ENCODE peak calls at places on chromosome 5, in ten cellular contexts. One of them, this sample, is unnamed.

GRCh38 chr5:111364992-111365391 is 140.8 kb downstream of the CAMK4 start:
- DNase-seq in adrenal gland: no peak
- DNase-seq in sigmoid colon: no peak
- DNase-seq in HCT116: no peak
- DNase-seq in K562: no peak
- DNase-seq in heart left ventricle: no peak
- DNase-seq in prostate gland: no peak
- DNase-seq in transverse colon: no peak
- DNase-seq in uterus: no peak
- DNase-seq in spleen: no peak
- DNase-seq in this sample: no peak

GRCh38 chr5:108567429-108567828 is 180.3 kb upstream of the FER start:
- DNase-seq in transverse colon: no peak
- DNase-seq in HCT116: no peak
- DNase-seq in sigmoid colon: no peak
- DNase-seq in uterus: no peak
- DNase-seq in heart left ventricle: no peak
- DNase-seq in spleen: no peak
- DNase-seq in K562: no peak
- DNase-seq in adrenal gland: no peak
- DNase-seq in prostate gland: no peak
- DNase-seq in this sample: no peak

GRCh38 chr5:78968781-78969180 is 16.3 kb downstream of the ARSB start:
- DNase-seq in HCT116: no peak
- DNase-seq in spleen: no peak
- DNase-seq in adrenal gland: no peak
- DNase-seq in heart left ventricle: no peak
- DNase-seq in uterus: no peak
- DNase-seq in transverse colon: peak; percentile 48
- DNase-seq in prostate gland: no peak
- DNase-seq in K562: no peak
- DNase-seq in sigmoid colon: no peak
- DNase-seq in this sample: no peak

GRCh38 chr5:2995035-2995434 is 243.6 kb upstream of the IRX2 start:
- DNase-seq in uterus: no peak
- DNase-seq in sigmoid colon: no peak
- DNase-seq in K562: no peak
- DNase-seq in spleen: no peak
- DNase-seq in prostate gland: no peak
- DNase-seq in heart left ventricle: no peak
- DNase-seq in transverse colon: no peak
- DNase-seq in adrenal gland: no peak
- DNase-seq in HCT116: no peak
- DNase-seq in this sample: no peak

GRCh38 chr5:55037046-55037771 is 13.2 kb downstream of the GZMK start:
- DNase-seq in K562: no peak
- DNase-seq in prostate gland: no peak
- DNase-seq in adrenal gland: peak; percentile 1
- DNase-seq in transverse colon: peak; percentile 20
- DNase-seq in sigmoid colon: no peak
- DNase-seq in HCT116: peak; percentile 8
- DNase-seq in uterus: no peak
- DNase-seq in spleen: no peak
- DNase-seq in heart left ventricle: no peak
- DNase-seq in this sample: no peak

GRCh38 chr5:110768138-110768845 is 29.5 kb downstream of the SLC25A46 start:
- DNase-seq in prostate gland: no peak
- DNase-seq in uterus: no peak
- DNase-seq in sigmoid colon: no peak
- DNase-seq in transverse colon: no peak
- DNase-seq in K562: no peak
- DNase-seq in heart left ventricle: no peak
- DNase-seq in spleen: no peak
- DNase-seq in HCT116: no peak
- DNase-seq in adrenal gland: no peak
- DNase-seq in this sample: no peak

GRCh38 chr5:167755420-167755819 is 536.0 kb upstream of the WWC1 start:
- DNase-seq in sigmoid colon: no peak
- DNase-seq in HCT116: no peak
- DNase-seq in K562: no peak
- DNase-seq in prostate gland: no peak
- DNase-seq in heart left ventricle: no peak
- DNase-seq in uterus: no peak
- DNase-seq in adrenal gland: no peak
- DNase-seq in spleen: no peak
- DNase-seq in transverse colon: no peak
- DNase-seq in this sample: no peak

GRCh38 chr5:90803891-90804290 is 245.3 kb downstream of the ADGRV1 start:
- DNase-seq in heart left ventricle: no peak
- DNase-seq in adrenal gland: no peak
- DNase-seq in prostate gland: no peak
- DNase-seq in sigmoid colon: no peak
- DNase-seq in K562: no peak
- DNase-seq in spleen: no peak
- DNase-seq in HCT116: no peak
- DNase-seq in transverse colon: no peak
- DNase-seq in uterus: no peak
- DNase-seq in this sample: no peak

GRCh38 chr5:148626986-148627385 is 27.3 kb downstream of the HTR4 start:
- DNase-seq in prostate gland: no peak
- DNase-seq in adrenal gland: no peak
- DNase-seq in uterus: no peak
- DNase-seq in K562: no peak
- DNase-seq in HCT116: no peak
- DNase-seq in transverse colon: no peak
- DNase-seq in heart left ventricle: no peak
- DNase-seq in spleen: no peak
- DNase-seq in sigmoid colon: no peak
- DNase-seq in this sample: no peak

GRCh38 chr5:131261483-131261882 is 2.4 kb upstream of the CDC42SE2 start:
- DNase-seq in sigmoid colon: no peak
- DNase-seq in K562: no peak
- DNase-seq in HCT116: no peak
- DNase-seq in adrenal gland: no peak
- DNase-seq in prostate gland: no peak
- DNase-seq in heart left ventricle: no peak
- DNase-seq in transverse colon: no peak
- DNase-seq in spleen: no peak
- DNase-seq in uterus: no peak
- DNase-seq in this sample: no peak

GRCh38 chr5:64790210-64790609 is 21.5 kb downstream of the CWC27 start:
- DNase-seq in uterus: no peak
- DNase-seq in HCT116: no peak
- DNase-seq in heart left ventricle: no peak
- DNase-seq in transverse colon: no peak
- DNase-seq in spleen: no peak
- DNase-seq in adrenal gland: no peak
- DNase-seq in K562: no peak
- DNase-seq in sigmoid colon: no peak
- DNase-seq in prostate gland: no peak
- DNase-seq in this sample: no peak

GRCh38 chr5:84016090-84016489 is 295.4 kb upstream of the HAPLN1 start:
- DNase-seq in heart left ventricle: no peak
- DNase-seq in HCT116: no peak
- DNase-seq in uterus: no peak
- DNase-seq in prostate gland: no peak
- DNase-seq in transverse colon: no peak
- DNase-seq in K562: no peak
- DNase-seq in sigmoid colon: no peak
- DNase-seq in adrenal gland: no peak
- DNase-seq in spleen: no peak
- DNase-seq in this sample: no peak

GRCh38 chr5:55850839-55851674 is at the start of gene IL31RA:
- DNase-seq in transverse colon: no peak
- DNase-seq in HCT116: peak; percentile 68
- DNase-seq in prostate gland: no peak
- DNase-seq in uterus: no peak
- DNase-seq in spleen: no peak
- DNase-seq in heart left ventricle: no peak
- DNase-seq in K562: no peak
- DNase-seq in sigmoid colon: no peak
- DNase-seq in adrenal gland: no peak
- DNase-seq in this sample: no peak

GRCh38 chr5:157356576-157356975 is 90.7 kb downstream of the CYFIP2 start:
- DNase-seq in heart left ventricle: no peak
- DNase-seq in spleen: no peak
- DNase-seq in prostate gland: no peak
- DNase-seq in HCT116: no peak
- DNase-seq in sigmoid colon: no peak
- DNase-seq in K562: no peak
- DNase-seq in transverse colon: no peak
- DNase-seq in uterus: no peak
- DNase-seq in adrenal gland: no peak
- DNase-seq in this sample: no peak

GRCh38 chr5:62649025-62649424 is 70.4 kb downstream of the LRRC70 start:
- DNase-seq in uterus: no peak
- DNase-seq in spleen: no peak
- DNase-seq in K562: no peak
- DNase-seq in HCT116: no peak
- DNase-seq in heart left ventricle: no peak
- DNase-seq in adrenal gland: no peak
- DNase-seq in prostate gland: no peak
- DNase-seq in transverse colon: no peak
- DNase-seq in sigmoid colon: no peak
- DNase-seq in this sample: no peak
- H3K4me1 ChIP-seq in uterus: no peaks in the 10 kb centered on the region
- H3K4me1 ChIP-seq in spleen: peaks cover 30% of the 10 kb centered on the region
- H3K4me1 ChIP-seq in K562: no peaks in the 10 kb centered on the region
- H3K4me1 ChIP-seq in HCT116: peaks cover 12% of the 10 kb centered on the region
- H3K4me1 ChIP-seq in heart left ventricle: no peaks in the 10 kb centered on the region
- H3K4me1 ChIP-seq in adrenal gland: no peaks in the 10 kb centered on the region
- H3K4me1 ChIP-seq in prostate gland: no peaks in the 10 kb centered on the region
- H3K4me1 ChIP-seq in transverse colon: no peaks in the 10 kb centered on the region
- H3K4me1 ChIP-seq in sigmoid colon: no peaks in the 10 kb centered on the region
- H3K4me1 ChIP-seq in this sample: no peaks in the 10 kb centered on the region

GRCh38 chr5:59095480-59095879 is 512.6 kb downstream of the RAB3C start:
- DNase-seq in HCT116: no peak
- DNase-seq in prostate gland: no peak
- DNase-seq in sigmoid colon: no peak
- DNase-seq in adrenal gland: no peak
- DNase-seq in spleen: no peak
- DNase-seq in K562: no peak
- DNase-seq in heart left ventricle: no peak
- DNase-seq in uterus: no peak
- DNase-seq in transverse colon: no peak
- DNase-seq in this sample: no peak

GRCh38 chr5:59090323-59090722 is 507.4 kb downstream of the RAB3C start:
- DNase-seq in transverse colon: no peak
- DNase-seq in uterus: no peak
- DNase-seq in prostate gland: no peak
- DNase-seq in heart left ventricle: no peak
- DNase-seq in spleen: no peak
- DNase-seq in HCT116: no peak
- DNase-seq in K562: no peak
- DNase-seq in sigmoid colon: no peak
- DNase-seq in adrenal gland: no peak
- DNase-seq in this sample: no peak

GRCh38 chr5:59091965-59092364 is 509.1 kb downstream of the RAB3C start:
- DNase-seq in HCT116: no peak
- DNase-seq in adrenal gland: no peak
- DNase-seq in uterus: no peak
- DNase-seq in heart left ventricle: no peak
- DNase-seq in spleen: no peak
- DNase-seq in prostate gland: no peak
- DNase-seq in transverse colon: no peak
- DNase-seq in sigmoid colon: no peak
- DNase-seq in K562: no peak
- DNase-seq in this sample: no peak

GRCh38 chr5:59092758-59093157 is 509.9 kb downstream of the RAB3C start:
- DNase-seq in prostate gland: no peak
- DNase-seq in HCT116: no peak
- DNase-seq in sigmoid colon: no peak
- DNase-seq in adrenal gland: no peak
- DNase-seq in spleen: no peak
- DNase-seq in K562: no peak
- DNase-seq in heart left ventricle: no peak
- DNase-seq in uterus: no peak
- DNase-seq in transverse colon: no peak
- DNase-seq in this sample: no peak

DNA sequence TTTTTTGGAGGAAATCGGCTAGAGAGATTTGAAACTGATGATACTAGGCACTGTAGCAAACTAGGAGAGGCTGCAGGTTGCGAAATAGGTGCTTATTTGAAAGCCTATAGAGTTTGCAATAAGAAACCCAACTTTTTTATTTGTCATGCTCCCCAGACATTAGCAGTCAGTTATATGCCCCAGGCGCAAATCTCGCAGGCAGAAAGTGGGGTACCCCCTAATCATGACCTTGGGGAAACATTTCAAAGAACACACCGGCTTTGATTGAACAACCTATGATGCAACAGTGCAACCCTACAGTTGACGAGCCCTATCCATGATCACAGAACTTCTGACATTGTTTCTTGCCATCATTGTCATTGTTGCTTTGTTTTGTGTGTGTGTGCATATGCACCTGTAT is 510.5 kb downstream of the RAB3C start:
- DNase-seq in heart left ventricle: no peak
- DNase-seq in uterus: no peak
- DNase-seq in K562: no peak
- DNase-seq in prostate gland: no peak
- DNase-seq in sigmoid colon: no peak
- DNase-seq in transverse colon: no peak
- DNase-seq in spleen: no peak
- DNase-seq in HCT116: no peak
- DNase-seq in adrenal gland: no peak
- DNase-seq in this sample: no peak
- H3K4me3 ChIP-seq in heart left ventricle: peak overlapping the region; percentile 9
- H3K4me3 ChIP-seq in uterus: peak overlapping the region; percentile 12
- H3K4me3 ChIP-seq in K562: no peak overlapping the region
- H3K4me3 ChIP-seq in prostate gland: no peak overlapping the region
- H3K4me3 ChIP-seq in sigmoid colon: no peak overlapping the region
- H3K4me3 ChIP-seq in transverse colon: no peak overlapping the region
- H3K4me3 ChIP-seq in spleen: no peak overlapping the region
- H3K4me3 ChIP-seq in HCT116: no peak overlapping the region
- H3K4me3 ChIP-seq in adrenal gland: peak overlapping the region; percentile 26
- H3K4me3 ChIP-seq in this sample: no peak overlapping the region

GRCh38 chr5:133400831-133401351 is 211.4 kb downstream of the FSTL4 start:
- DNase-seq in spleen: peak; percentile 59
- DNase-seq in transverse colon: no peak
- DNase-seq in HCT116: no peak
- DNase-seq in heart left ventricle: no peak
- DNase-seq in adrenal gland: no peak
- DNase-seq in uterus: no peak
- DNase-seq in prostate gland: no peak
- DNase-seq in sigmoid colon: no peak
- DNase-seq in K562: no peak
- DNase-seq in this sample: no peak
- TF ChIP-seq POLR2A in spleen: no peak
- TF ChIP-seq POLR2A in transverse colon: no peak
- TF ChIP-seq POLR2A in HCT116: no peak
- TF ChIP-seq POLR2A in heart left ventricle: no peak
- TF ChIP-seq POLR2A in adrenal gland: no peak
- TF ChIP-seq POLR2A in uterus: no peak
- TF ChIP-seq POLR2A in prostate gland: no peak
- TF ChIP-seq POLR2A in sigmoid colon: no peak
- TF ChIP-seq POLR2A in K562: no peak
- TF ChIP-seq POLR2A in this sample: no peak

DNA sequence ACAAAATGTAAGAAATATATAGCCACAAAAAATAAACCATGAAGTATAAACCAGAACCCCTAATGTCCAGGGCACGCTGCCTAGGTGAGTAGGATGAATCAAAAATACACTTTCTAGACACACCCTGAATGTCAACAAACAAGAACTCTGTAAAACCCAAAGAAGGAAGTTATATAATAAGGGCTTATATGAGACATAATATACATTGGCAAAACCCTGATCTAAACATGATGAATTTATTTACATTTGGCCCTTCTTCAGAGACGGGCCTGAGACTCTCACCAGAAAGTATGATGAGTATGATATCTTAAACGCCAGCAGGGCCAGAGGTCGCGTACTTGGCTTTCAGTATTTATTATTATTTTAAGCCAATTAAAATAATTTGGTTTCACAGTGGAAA is 125.1 kb upstream of the FST start:
- DNase-seq in uterus: no peak
- DNase-seq in adrenal gland: no peak
- DNase-seq in HCT116: no peak
- DNase-seq in transverse colon: no peak
- DNase-seq in K562: no peak
- DNase-seq in prostate gland: no peak
- DNase-seq in heart left ventricle: no peak
- DNase-seq in sigmoid colon: no peak
- DNase-seq in spleen: no peak
- DNase-seq in this sample: no peak
- H3K4me1 ChIP-seq in uterus: no peaks in the 10 kb centered on the region
- H3K4me1 ChIP-seq in adrenal gland: no peaks in the 10 kb centered on the region
- H3K4me1 ChIP-seq in HCT116: no peaks in the 10 kb centered on the region
- H3K4me1 ChIP-seq in transverse colon: no peaks in the 10 kb centered on the region
- H3K4me1 ChIP-seq in K562: no peaks in the 10 kb centered on the region
- H3K4me1 ChIP-seq in prostate gland: no peaks in the 10 kb centered on the region
- H3K4me1 ChIP-seq in heart left ventricle: no peaks in the 10 kb centered on the region
- H3K4me1 ChIP-seq in sigmoid colon: no peaks in the 10 kb centered on the region
- H3K4me1 ChIP-seq in spleen: no peaks in the 10 kb centered on the region
- H3K4me1 ChIP-seq in this sample: no peaks in the 10 kb centered on the region

This sample was measured in testis.